ENCODE peak calls at places on chromosomes 4 and X, in four cellular contexts. N is aorta, A is right cardiac atrium, R is gastrocnemius medialis. V is an unnamed sample.

GRCh38 chrX:83336464-83336863 is 171.6 kb upstream of the POU3F4 start:
- DNase-seq in R (no peak), N (no peak), A (no peak), V (no peak)

GRCh38 chr4:126448093-126448820 is 1133.5 kb downstream of the FAT4 start:
- DNase-seq in N (no peak), A (no peak), R (no peak), V (no peak)

GRCh38 chrX:122622800-122623199 is 561.3 kb upstream of the GRIA3 start:
- DNase-seq in N (no peak), R (no peak), A (no peak), V (no peak)

GRCh38 chrX:23803931-23804381 is 21.0 kb downstream of the SAT1 start:
- DNase-seq in N (no peak), R (no peak), A (peak; percentile 53), V (no peak)

GRCh38 chr4:14856076-14856926 is 146.0 kb upstream of the CPEB2 start:
- DNase-seq in N (peak; percentile 78), R (peak; percentile 55), A (peak; percentile 51), V (peak; percentile 81)

GRCh38 chrX:7111518-7111917 is 36.0 kb upstream of the STS start:
- DNase-seq in N (no peak), R (no peak), A (no peak), V (no peak)

GRCh38 chrX:9955506-9955905 is 11.7 kb upstream of the CLDN34 start:
- DNase-seq in N (no peak), A (no peak), R (no peak), V (no peak)

GRCh38 chr4:168645933-168646768 is 149.3 kb downstream of the PALLD start:
- DNase-seq in A (peak; percentile 25), N (no peak), R (no peak), V (no peak)

GRCh38 chrX:150845091-150845490 is 53.4 kb downstream of the CD99L2 start:
- DNase-seq in N (no peak), A (no peak), R (no peak), V (no peak)

GRCh38 chr4:4364486-4365208 is 22.3 kb upstream of the NSG1 start:
- DNase-seq in R (no peak), A (no peak), N (peak; percentile 12), V (no peak)

GRCh38 chr4:146486565-146486964 is 35.2 kb downstream of the SLC10A7 start:
- DNase-seq in A (no peak), R (no peak), N (no peak), V (no peak)

GRCh38 chr4:22607382-22607781 is 85.4 kb upstream of the GBA3 start:
- DNase-seq in R (peak; percentile 34), A (peak; percentile 42), N (no peak), V (no peak)

GRCh38 chr4:180947421-180947820 is 1295.8 kb upstream of the TENM3 start:
- DNase-seq in R (no peak), N (no peak), A (no peak), V (no peak)

GRCh38 chrX:30888526-30889146 is 418 bp downstream of the TAB3 start:
- DNase-seq in N (peak; percentile 74), R (no peak), A (no peak), V (peak; percentile 75)

GRCh38 chr4:100977746-100978397 is 369.5 kb downstream of the PPP3CA start:
- DNase-seq in A (no peak), R (no peak), N (no peak), V (no peak)

GRCh38 chrX:124228849-124229248 is 103.6 kb upstream of the TEX13D start:
- DNase-seq in A (no peak), R (no peak), N (no peak), V (no peak)

GRCh38 chr4:140088317-140088967 is 65.5 kb downstream of the MAML3 start:
- DNase-seq in N (no peak), A (no peak), R (no peak), V (no peak)

GRCh38 chr4:140083320-140083719 is 70.7 kb downstream of the MAML3 start:
- DNase-seq in N (no peak), R (no peak), A (no peak), V (no peak)

GRCh38 chr4:140084426-140084825 is 69.6 kb downstream of the MAML3 start:
- DNase-seq in A (no peak), N (no peak), R (no peak), V (no peak)

GRCh38 chr4:140085062-140085622 is 68.8 kb downstream of the MAML3 start:
- DNase-seq in R (no peak), N (no peak), A (no peak), V (no peak)

DNA sequence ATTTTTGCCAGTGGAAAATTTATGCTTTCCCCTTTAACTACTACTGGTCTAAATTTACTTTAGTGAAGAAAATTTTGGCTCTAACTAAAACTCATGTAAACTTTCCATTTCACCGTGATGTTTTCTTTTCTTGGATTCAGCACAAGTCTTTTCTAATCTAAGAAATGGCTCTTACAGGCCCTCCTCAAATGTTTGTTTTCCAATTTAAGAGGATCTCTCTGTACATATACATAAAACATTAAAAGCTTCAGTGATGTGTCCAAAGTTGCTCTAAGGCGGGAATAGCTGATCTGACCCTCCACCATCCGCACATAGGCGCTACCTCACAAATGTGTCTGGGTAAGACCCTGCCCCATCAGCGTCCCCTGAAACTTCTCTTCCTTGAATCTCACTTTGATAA is 68.1 kb downstream of the MAML3 start:
- DNase-seq in N (no peak), A (no peak), R (no peak), V (no peak)
- H3K27ac ChIP-seq in N (peak overlapping the region; percentile 57), A (no peak overlapping the region), R (no peak overlapping the region), V (peak overlapping the region; percentile 89)

GRCh38 chr4:109645874-109646591 is 57.2 kb downstream of the CASP6 start:
- DNase-seq in R (no peak), A (no peak), N (no peak), V (no peak)

GRCh38 chr4:109648997-109649575 is 54.2 kb downstream of the CASP6 start:
- DNase-seq in A (no peak), N (no peak), R (no peak), V (no peak)

GRCh38 chr4:109649872-109650271 is 53.4 kb downstream of the CASP6 start:
- DNase-seq in A (no peak), R (no peak), N (no peak), V (no peak)

DNA sequence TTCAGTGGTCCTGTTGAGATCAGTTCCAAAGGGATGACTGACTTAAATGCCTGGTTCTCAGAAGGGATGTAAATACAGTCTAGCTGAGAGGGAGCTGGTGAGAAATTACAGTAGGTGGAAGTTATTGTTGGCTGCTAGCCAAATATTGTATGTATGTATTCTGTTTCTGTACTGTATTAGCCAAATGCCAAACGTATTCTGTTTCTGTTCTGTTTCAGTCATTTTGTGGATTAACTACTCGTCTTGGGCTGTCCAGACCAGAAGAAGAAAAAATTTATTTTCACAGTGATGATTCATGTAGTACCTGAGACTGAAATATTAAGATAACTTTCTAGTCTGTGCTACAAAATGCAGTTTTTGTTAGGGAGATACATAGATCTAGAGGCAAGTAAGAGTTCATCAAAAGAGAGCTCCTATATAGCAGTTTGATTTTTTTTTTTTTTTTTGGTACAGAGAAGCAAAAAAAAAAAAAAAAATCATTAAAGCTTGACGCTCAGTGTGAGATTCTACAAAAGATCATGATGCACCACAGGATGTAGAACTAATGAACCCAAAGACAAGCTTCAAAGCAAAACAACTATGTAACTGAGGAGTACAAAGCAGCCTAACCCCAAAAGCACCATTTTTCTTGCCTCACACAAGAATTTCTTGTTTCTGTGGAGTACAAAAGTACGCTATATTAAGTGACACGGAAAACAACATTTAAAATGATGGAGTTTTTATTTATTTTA is 54.8 kb downstream of the CASP6 start:
- DNase-seq in A (no peak), R (no peak), N (no peak), V (no peak)
- H3K4me3 ChIP-seq in A (no peak overlapping the region), R (no peak overlapping the region), N (no peak overlapping the region), V (no peak overlapping the region)

DNA sequence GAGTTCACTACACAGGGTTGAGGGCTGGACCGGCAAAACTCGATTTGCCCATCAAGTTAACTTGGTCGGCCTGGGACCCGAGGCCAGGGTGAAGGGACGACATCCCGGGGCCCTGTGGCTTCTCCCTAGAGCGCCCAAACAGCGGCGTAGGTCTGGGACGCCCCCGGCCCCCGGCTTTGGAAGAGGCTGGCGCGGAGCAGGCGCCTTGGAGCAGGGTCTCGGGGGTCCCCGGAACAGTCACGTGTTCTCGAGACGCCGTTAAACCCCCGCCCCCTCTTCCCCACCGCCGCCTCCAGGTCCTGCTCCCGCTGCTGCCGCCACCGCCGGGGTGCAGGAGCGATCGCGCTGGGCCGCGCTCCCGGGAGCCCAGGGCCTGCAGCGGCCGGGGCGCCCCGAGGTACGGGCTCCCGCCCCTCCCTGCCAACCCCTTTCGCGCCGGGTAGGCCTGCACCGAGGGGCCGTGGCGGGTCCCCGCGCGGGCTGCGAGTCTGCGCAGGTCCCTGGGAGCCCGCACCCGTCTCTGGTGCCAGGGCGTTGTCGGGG is at the start of gene NPY5R:
- DNase-seq in R (no peak), A (no peak), N (peak; percentile 73), V (no peak)
- H3K27ac ChIP-seq in R (no peak within 1 kb of the TSS), A (peak within 1 kb of the TSS; percentile 27), N (peak within 1 kb of the TSS; percentile 49), V (peak within 1 kb of the TSS; percentile 71)

GRCh38 chrX:148381603-148382002 is 118.8 kb upstream of the AFF2 start:
- DNase-seq in A (no peak), N (no peak), R (no peak), V (no peak)
- H3K4me3 ChIP-seq in A (no peak overlapping the region), N (no peak overlapping the region), R (no peak overlapping the region), V (no peak overlapping the region)